ENCODE peak calls at places on chromosomes 2 and 18, in ten cellular contexts. E is astrocyte of the spinal cord; L is AG09319; H is left lung; Q is HEK293T; S is activated CD8-positive, alpha-beta memory T cell treated with anti-CD3 and anti-CD28 coated beads, Interleukin-2, amount 50 U/mL, for 48 hours; V is GM13976; B is left colon; K is CD8-positive, alpha-beta T cell; M is epithelial cell of esophagus. U is an unnamed sample.

GRCh38 chr2:215698566-215698965 is 262.7 kb upstream of the FN1 start:
- DNase-seq in Q (no peak), L (peak; percentile 96), V (no peak), K (no peak), M (peak; percentile 95), H (peak; percentile 58), S (no peak), E (peak; percentile 95), B (no peak), U (peak; percentile 99)

GRCh38 chr18:31791817-31792579 is 31.3 kb upstream of the SLC25A52 start:
- DNase-seq in L (no peak), V (peak; percentile 73), H (no peak), S (no peak), B (no peak), K (no peak), M (no peak), Q (no peak), E (no peak), U (no peak)

GRCh38 chr18:44678725-44679055 is 2.0 kb upstream of the SETBP1 start:
- DNase-seq in S (no peak), M (no peak), B (no peak), H (no peak), L (no peak), E (no peak), V (no peak), K (no peak), Q (no peak), U (no peak)

GRCh38 chr2:239345251-239345650 is 55.6 kb downstream of the HDAC4 start:
- DNase-seq in H (no peak), K (no peak), Q (no peak), E (no peak), L (no peak), S (no peak), B (no peak), V (no peak), M (no peak), U (no peak)

GRCh38 chr18:57543560-57543959 is 42.9 kb downstream of the FECH start:
- DNase-seq in E (no peak), S (no peak), M (no peak), Q (no peak), B (no peak), L (no peak), H (no peak), K (no peak), V (no peak), U (no peak)

GRCh38 chr2:159971365-159972122 is 90.9 kb downstream of the PLA2R1 start:
- DNase-seq in K (no peak), B (no peak), M (peak; percentile 71), E (no peak), H (no peak), S (no peak), V (no peak), Q (no peak), L (no peak), U (no peak)

GRCh38 chr2:197514754-197515153 is 1.1 kb upstream of the MOB4 start:
- DNase-seq in E (no peak), K (no peak), H (no peak), B (no peak), Q (no peak), V (no peak), S (no peak), L (no peak), M (no peak), U (no peak)

GRCh38 chr2:144099340-144099739 is 420.6 kb downstream of the ZEB2 start:
- DNase-seq in L (no peak), M (no peak), Q (no peak), V (no peak), E (no peak), S (no peak), B (no peak), H (no peak), K (no peak), U (no peak)

GRCh38 chr2:70907130-70907756 is 28.5 kb upstream of the ATP6V1B1 start:
- DNase-seq in V (no peak), E (no peak), B (no peak), L (no peak), S (peak; percentile 57), K (no peak), H (no peak), M (no peak), Q (no peak), U (peak; percentile 18)

GRCh38 chr2:227376911-227377396 is 2.2 kb downstream of the TM4SF20 start:
- DNase-seq in V (no peak), Q (no peak), K (no peak), S (no peak), M (peak; percentile 11), H (no peak), B (peak; percentile 51), E (no peak), L (no peak), U (no peak)

GRCh38 chr2:2286592-2286991 is 44.5 kb downstream of the MYT1L start:
- DNase-seq in M (no peak), Q (no peak), E (no peak), L (no peak), V (no peak), B (no peak), K (no peak), H (no peak), S (no peak), U (no peak)

GRCh38 chr2:239067196-239067865 is 219.4 kb downstream of the TWIST2 start:
- DNase-seq in H (no peak), K (no peak), V (no peak), E (no peak), Q (no peak), B (no peak), S (no peak), M (no peak), L (no peak), U (no peak)

GRCh38 chr2:95525294-95526035 is 40.9 kb upstream of the TRIM43B start:
- DNase-seq in K (no peak), E (no peak), Q (no peak), M (no peak), S (no peak), V (peak; percentile 26), B (peak; percentile 61), H (peak; percentile 78), L (no peak), U (no peak)

GRCh38 chr2:3468296-3468988 is 50.9 kb downstream of the ADI1 start:
- DNase-seq in M (no peak), V (no peak), L (no peak), S (no peak), B (no peak), E (no peak), H (no peak), K (no peak), Q (no peak), U (no peak)

GRCh38 chr18:56615738-56616520 is 22.5 kb downstream of the TXNL1 start:
- DNase-seq in Q (no peak), H (no peak), L (no peak), S (no peak), K (no peak), E (no peak), B (peak; percentile 24), M (no peak), V (no peak), U (no peak)

GRCh38 chr18:25144835-25145234 is 207.1 kb downstream of the ZNF521 start:
- DNase-seq in L (peak; percentile 54), M (peak; percentile 7), E (peak; percentile 88), H (no peak), Q (no peak), V (no peak), S (no peak), K (no peak), B (no peak), U (peak; percentile 24)

GRCh38 chr2:59770651-59771050 is 782.8 kb downstream of the BCL11A start:
- DNase-seq in V (no peak), M (no peak), B (no peak), K (no peak), Q (no peak), L (no peak), H (no peak), E (no peak), S (no peak), U (no peak)

GRCh38 chr18:53689886-53690285 is 534.6 kb downstream of the MBD2 start:
- DNase-seq in M (no peak), K (no peak), B (no peak), Q (no peak), H (no peak), L (no peak), S (no peak), E (no peak), V (no peak), U (no peak)

GRCh38 chr2:214591359-214591758 is 180.5 kb downstream of the VWC2L start:
- DNase-seq in K (no peak), M (peak; percentile 15), L (no peak), E (peak; percentile 35), H (no peak), V (no peak), S (no peak), B (no peak), Q (no peak), U (no peak)

GRCh38 chr2:58521803-58522602 is 280.9 kb upstream of the FANCL start:
- DNase-seq in L (no peak), H (no peak), S (no peak), E (peak; percentile 14), B (no peak), V (no peak), Q (no peak), K (no peak), M (peak; percentile 12), U (no peak)

GRCh38 chr2:26772064-26773001 is 8.2 kb downstream of the SLC35F6 start:
- DNase-seq in M (peak; percentile 49), E (no peak), S (no peak), B (peak; percentile 90), K (peak; percentile 80), V (no peak), Q (no peak), H (peak; percentile 92), L (peak; percentile 64), U (no peak)

GRCh38 chr2:30608643-30609042 is 161.6 kb downstream of the LCLAT1 start:
- DNase-seq in V (no peak), Q (no peak), M (peak; percentile 6), B (no peak), H (no peak), L (no peak), E (no peak), K (no peak), S (no peak), U (no peak)

GRCh38 chr2:170155723-170156253 is 22.2 kb upstream of the MYO3B start:
- DNase-seq in E (no peak), K (no peak), B (no peak), H (no peak), M (no peak), Q (peak; percentile 23), S (no peak), V (no peak), L (no peak), U (no peak)

GRCh38 chr2:200602584-200602983 is 16.8 kb downstream of the AOX1 start:
- DNase-seq in S (no peak), V (no peak), Q (no peak), B (no peak), M (no peak), H (no peak), K (no peak), L (no peak), E (no peak), U (no peak)

U was measured in AG09309.